ENCODE peak calls at places on chromosomes 16 and 17, in eight cellular contexts. R, K, I, Z, U, H, W and J are unnamed samples.

GRCh38 chr17:77721823-77722160 is 236.7 kb upstream of the TNRC6C start:
- ATAC-seq in R (no peak), K (no peak), I (no peak), Z (no peak), U (no peak), H (no peak), W (no peak), J (no peak)

GRCh38 chr17:27463235-27463677 is 7.0 kb downstream of the KSR1 start:
- ATAC-seq in R (no peak), K (no peak), I (no peak), Z (no peak), U (no peak), H (no peak), W (peak; percentile 27), J (no peak)

GRCh38 chr17:4006165-4006589 is 41.9 kb upstream of the ATP2A3 start:
- ATAC-seq in R (no peak), K (no peak), I (no peak), Z (no peak), U (no peak), H (no peak), W (no peak), J (no peak)

GRCh38 chr17:79294459-79295071 is 219.9 kb downstream of the ENGASE start:
- ATAC-seq in R (peak; percentile 65), K (peak; percentile 59), I (peak; percentile 53), Z (no peak), U (peak; percentile 60), H (no peak), W (no peak), J (no peak)

GRCh38 chr16:47386201-47386718 is 74.6 kb downstream of the ITFG1 start:
- ATAC-seq in R (peak; percentile 39), K (no peak), I (no peak), Z (no peak), U (no peak), H (no peak), W (no peak), J (no peak)

GRCh38 chr17:17351356-17351891 is 48.3 kb downstream of the NT5M start:
- ATAC-seq in R (no peak), K (no peak), I (no peak), Z (no peak), U (no peak), H (no peak), W (no peak), J (no peak)

GRCh38 chr16:48565752-48566151 is 44.2 kb downstream of the N4BP1 start:
- ATAC-seq in R (no peak), K (no peak), I (no peak), Z (no peak), U (no peak), H (no peak), W (peak; percentile 82), J (no peak)

GRCh38 chr16:23296994-23297393 is 5.1 kb upstream of the SCNN1B start:
- ATAC-seq in R (peak; percentile 79), K (no peak), I (no peak), Z (no peak), U (no peak), H (no peak), W (peak; percentile 65), J (peak; percentile 74)

GRCh38 chr16:23125277-23125676 is 24.0 kb downstream of the USP31 start:
- ATAC-seq in R (no peak), K (no peak), I (peak; percentile 70), Z (no peak), U (no peak), H (no peak), W (no peak), J (no peak)

GRCh38 chr17:75181608-75182318 is 996 bp downstream of the SUMO2 start:
- ATAC-seq in R (peak; percentile 6), K (no peak), I (no peak), Z (peak; percentile 11), U (peak; percentile 10), H (peak; percentile 6), W (peak; percentile 15), J (no peak)

GRCh38 chr17:48374650-48375230 is 55.3 kb downstream of the SKAP1 start:
- ATAC-seq in R (peak; percentile 93), K (no peak), I (no peak), Z (peak; percentile 50), U (peak; percentile 55), H (no peak), W (peak; percentile 72), J (peak; percentile 65)

GRCh38 chr17:43536236-43537088 is 9.7 kb downstream of the ETV4 start:
- ATAC-seq in R (no peak), K (no peak), I (no peak), Z (no peak), U (no peak), H (peak; percentile 39), W (no peak), J (peak; percentile 85)

GRCh38 chr17:72176902-72177660 is 56.3 kb downstream of the SOX9 start:
- ATAC-seq in R (no peak), K (no peak), I (no peak), Z (no peak), U (no peak), H (no peak), W (no peak), J (no peak)

GRCh38 chr16:166375-167116 is 768 bp downstream of the HBM start:
- ATAC-seq in R (no peak), K (no peak), I (no peak), Z (no peak), U (no peak), H (no peak), W (no peak), J (no peak)

GRCh38 chr17:49588312-49588711 is 12.6 kb downstream of the NXPH3 start:
- ATAC-seq in R (no peak), K (no peak), I (no peak), Z (no peak), U (no peak), H (peak; percentile 11), W (no peak), J (no peak)

GRCh38 chr16:82454152-82454551 is 172.6 kb upstream of the CDH13 start:
- ATAC-seq in R (no peak), K (no peak), I (no peak), Z (no peak), U (no peak), H (no peak), W (no peak), J (no peak)

GRCh38 chr17:79707931-79708891 is 22.5 kb upstream of the ENPP7 start:
- ATAC-seq in R (peak; percentile 55), K (peak; percentile 68), I (peak; percentile 72), Z (peak; percentile 61), U (peak; percentile 64), H (peak; percentile 65), W (peak; percentile 61), J (peak; percentile 48)

GRCh38 chr16:89607453-89607852 is 6.0 kb upstream of the DPEP1 start:
- ATAC-seq in R (no peak), K (no peak), I (no peak), Z (no peak), U (no peak), H (no peak), W (no peak), J (no peak)

GRCh38 chr16:54240180-54241125 is 46.1 kb downstream of the IRX3 start:
- ATAC-seq in R (no peak), K (no peak), I (peak; percentile 71), Z (no peak), U (no peak), H (peak; percentile 56), W (no peak), J (no peak)

GRCh38 chr16:3587547-3588110 is 10.4 kb upstream of the NLRC3 start:
- ATAC-seq in R (no peak), K (no peak), I (no peak), Z (no peak), U (no peak), H (no peak), W (no peak), J (no peak)

GRCh38 chr17:71184716-71185115 is 936.1 kb upstream of the SOX9 start:
- ATAC-seq in R (no peak), K (no peak), I (no peak), Z (no peak), U (no peak), H (no peak), W (no peak), J (no peak)

GRCh38 chr16:11675561-11676511 is 7.6 kb downstream of the SNN start:
- ATAC-seq in R (peak; percentile 81), K (peak; percentile 91), I (peak; percentile 5), Z (no peak), U (no peak), H (no peak), W (no peak), J (peak; percentile 54)

GRCh38 chr16:85279874-85280545 is 167.7 kb upstream of the CIBAR2 start:
- ATAC-seq in R (no peak), K (no peak), I (peak; percentile 41), Z (no peak), U (no peak), H (peak; percentile 22), W (no peak), J (no peak)

GRCh38 chr17:8740486-8740885 is 4.2 kb downstream of the CCDC42 start:
- ATAC-seq in R (no peak), K (no peak), I (no peak), Z (peak; percentile 67), U (peak; percentile 67), H (no peak), W (peak; percentile 74), J (no peak)

GRCh38 chr16:81861915-81862314 is 82.8 kb downstream of the PLCG2 start:
- ATAC-seq in R (no peak), K (peak; percentile 30), I (peak; percentile 79), Z (no peak), U (no peak), H (no peak), W (no peak), J (peak; percentile 42)

GRCh38 chr16:85415196-85415988 is 197.7 kb upstream of the GSE1 start:
- ATAC-seq in R (no peak), K (no peak), I (peak; percentile 41), Z (no peak), U (no peak), H (no peak), W (no peak), J (no peak)

GRCh38 chr16:11236855-11237254 is 19.1 kb downstream of the SOCS1 start:
- ATAC-seq in R (no peak), K (no peak), I (no peak), Z (no peak), U (no peak), H (no peak), W (no peak), J (no peak)